ENCODE peak calls at places on chromosomes 7 and 10, in five cellular contexts. V is psoas muscle, N is gastrocnemius medialis, R is heart left ventricle, H is HFFc6. P is an unnamed sample.

GRCh38 chr10:30366829-30367228 is 17.8 kb upstream of the MTPAP start:
- DNase-seq in R (no peak), N (no peak), H (no peak), V (no peak), P (no peak)

GRCh38 chr7:27137603-27138410 is 5.7 kb downstream of the HOXA5 start:
- DNase-seq in N (no peak), R (no peak), V (no peak), H (no peak), P (no peak)

GRCh38 chr7:37826825-37827224 is 21.6 kb upstream of the NME8 start:
- DNase-seq in N (no peak), R (no peak), V (no peak), H (no peak), P (no peak)

GRCh38 chr10:102227050-102227449 is 951 bp downstream of the ELOVL3 start:
- DNase-seq in V (peak), H (peak), N (no peak), R (no peak), P (no peak)

GRCh38 chr7:92973964-92974363 is 137.6 kb upstream of the CDK6 start:
- DNase-seq in R (no peak), N (no peak), V (no peak), H (peak), P (no peak)

GRCh38 chr7:111333010-111333409 is 229.3 kb downstream of the IMMP2L start:
- DNase-seq in H (no peak), N (no peak), V (no peak), R (no peak), P (no peak)

GRCh38 chr10:44382131-44382858 is 2.6 kb downstream of the CXCL12 start:
- DNase-seq in N (no peak), H (no peak), R (peak), V (no peak), P (no peak)

GRCh38 chr10:78925800-78926319 is 142.9 kb upstream of the ZMIZ1 start:
- DNase-seq in H (peak), R (no peak), N (no peak), V (no peak), P (no peak)

GRCh38 chr7:99002146-99002826 is 124.0 kb downstream of the TRRAP start:
- DNase-seq in H (no peak), V (no peak), R (no peak), N (no peak), P (no peak)

GRCh38 chr10:4354382-4354812 is 471.6 kb upstream of the AKR1E2 start:
- DNase-seq in H (peak), R (no peak), N (no peak), V (no peak), P (no peak)

GRCh38 chr10:48468866-48469511 is 135.9 kb downstream of the ARHGAP22 start:
- DNase-seq in R (peak), H (no peak), N (no peak), V (no peak), P (no peak)

GRCh38 chr7:157710396-157710795 is 373.6 kb downstream of the DNAJB6 start:
- DNase-seq in R (no peak), V (no peak), H (no peak), N (no peak), P (no peak)

GRCh38 chr10:9501944-9502343 is 1447.5 kb downstream of the GATA3 start:
- DNase-seq in H (no peak), V (no peak), R (no peak), N (no peak), P (no peak)

GRCh38 chr10:43296320-43296719 is 29.5 kb upstream of the RASGEF1A start:
- DNase-seq in H (no peak), V (no peak), R (no peak), N (no peak), P (no peak)

GRCh38 chr10:100623541-100623940 is 87.8 kb downstream of the HIF1AN start:
- DNase-seq in N (no peak), R (no peak), H (no peak), V (no peak), P (no peak)

GRCh38 chr7:24714676-24715010 is 42.6 kb downstream of the GSDME start:
- DNase-seq in V (no peak), N (no peak), R (no peak), H (no peak), P (no peak)

GRCh38 chr10:58590152-58590551 is 77.5 kb downstream of the BICC1 start:
- DNase-seq in R (peak), H (peak), V (no peak), N (no peak), P (no peak)

GRCh38 chr7:157644946-157645345 is 308.1 kb downstream of the DNAJB6 start:
- DNase-seq in V (no peak), R (no peak), H (no peak), N (no peak), P (no peak)

GRCh38 chr7:77665161-77665560 is 31.1 kb upstream of the RSBN1L start:
- DNase-seq in V (no peak), H (no peak), R (no peak), N (no peak), P (no peak)

GRCh38 chr10:16809074-16809718 is 8.0 kb downstream of the RSU1 start:
- DNase-seq in H (peak), R (peak), V (no peak), N (no peak), P (peak)

GRCh38 chr10:5776881-5777197 is 36.4 kb downstream of the GDI2 start:
- DNase-seq in H (peak), R (no peak), V (no peak), N (peak), P (no peak)

DNA sequence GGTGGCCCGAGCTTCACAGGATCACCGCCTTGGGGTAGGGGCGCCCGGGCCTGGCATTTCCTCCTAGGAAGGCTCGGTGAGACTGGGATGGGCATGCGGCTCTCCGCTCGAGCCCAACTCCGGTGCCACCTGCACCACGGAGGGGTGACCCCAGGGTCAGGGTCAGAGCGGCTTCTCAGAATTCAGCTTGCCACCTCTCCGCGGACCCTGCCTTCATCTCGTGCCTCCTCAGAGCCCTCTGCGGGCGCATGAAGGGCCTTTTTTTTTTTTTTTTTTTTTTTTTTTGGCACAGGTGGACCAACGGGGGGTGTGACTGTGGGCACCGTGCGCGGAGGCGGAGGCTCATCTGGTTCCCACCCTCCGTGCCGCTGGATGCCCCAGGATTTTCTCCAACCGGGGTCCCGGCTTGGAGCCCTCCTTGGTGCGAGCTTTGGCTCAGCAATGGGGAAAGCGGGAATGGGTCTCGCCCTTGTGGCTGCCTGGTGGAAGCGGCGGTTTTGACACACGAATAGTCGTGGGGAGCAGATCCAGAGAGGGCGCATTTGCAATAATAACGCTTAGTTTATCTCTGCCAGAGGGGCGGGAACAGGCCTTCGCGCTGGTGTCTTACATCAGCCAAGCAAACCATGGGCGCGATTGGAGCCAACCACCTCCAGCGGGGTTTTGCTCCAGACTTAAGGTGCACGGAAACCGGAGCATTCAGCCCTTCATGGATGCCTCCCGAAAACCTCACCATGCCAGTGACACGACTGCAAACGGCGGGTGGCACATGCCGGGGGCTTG is 5.0 kb upstream of the TNRC18 start:
- DNase-seq in V (peak), H (peak), N (no peak), R (peak), P (peak)
- TF ChIP-seq CTCF in V (no peak), H (peak), N (peak), R (no peak), P (no peak)

DNA sequence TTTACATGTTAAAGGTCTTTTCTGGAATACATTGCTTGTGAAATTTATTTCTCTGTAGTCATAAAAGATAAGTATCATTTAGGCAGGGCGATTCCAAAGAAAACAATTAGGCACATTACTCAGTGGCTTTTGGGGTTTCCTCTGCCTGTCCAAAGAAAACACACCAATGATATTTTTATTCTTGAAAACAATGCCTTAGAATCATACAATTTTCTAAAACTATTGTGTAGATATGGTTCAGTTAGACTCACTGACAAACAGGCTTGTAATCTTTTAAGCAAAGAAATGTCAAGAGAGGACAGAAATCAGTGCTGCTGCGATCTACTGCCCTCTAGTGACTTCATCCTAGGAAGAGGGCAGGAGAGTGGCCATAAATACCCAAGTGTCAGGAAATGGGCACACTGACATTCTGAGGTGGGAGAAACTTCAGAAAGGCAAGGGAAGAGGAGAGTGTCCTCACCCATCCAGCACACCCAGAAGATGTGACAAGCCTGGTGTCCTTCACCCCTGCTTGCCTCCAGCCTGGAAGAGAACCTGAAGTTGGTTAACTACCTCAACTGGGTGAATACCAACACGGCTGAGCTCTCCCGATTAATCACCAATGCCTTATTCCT is 120.5 kb downstream of the GALNT11 start:
- DNase-seq in H (peak), V (no peak), R (no peak), N (no peak), P (peak)
- TF ChIP-seq CTCF in H (peak), V (peak), R (peak), N (peak), P (peak)

GRCh38 chr7:47807756-47808155 is 140.5 kb downstream of the PKD1L1 start:
- DNase-seq in R (no peak), N (no peak), H (no peak), V (no peak), P (peak)
- TF ChIP-seq CTCF in R (no peak), N (no peak), H (no peak), V (no peak), P (no peak)

GRCh38 chr7:101815826-101816488 is 1.5 kb upstream of the CUX1 start:
- DNase-seq in N (peak), R (peak), V (peak), H (peak), P (peak)

GRCh38 chr7:101813414-101814019 is 3.9 kb upstream of the CUX1 start:
- DNase-seq in R (no peak), V (no peak), H (no peak), N (no peak), P (no peak)

GRCh38 chr7:101814996-101815825 is 2.2 kb upstream of the CUX1 start:
- DNase-seq in H (no peak), V (peak), N (peak), R (peak), P (peak)

GRCh38 chr7:101812595-101812994 is 4.8 kb upstream of the CUX1 start:
- DNase-seq in N (no peak), H (no peak), R (no peak), V (no peak), P (no peak)

GRCh38 chr7:101814081-101814995 is 3.1 kb upstream of the CUX1 start:
- DNase-seq in V (peak), N (peak), H (peak), R (peak), P (peak)
- TF ChIP-seq CTCF in V (peak), N (peak), H (peak), R (peak), P (peak)

GRCh38 chr7:70570961-70571360 is 561.0 kb upstream of the GALNT17 start:
- DNase-seq in R (no peak), N (no peak), V (no peak), H (no peak), P (no peak)
- TF ChIP-seq CTCF in R (no peak), N (no peak), V (no peak), H (no peak), P (no peak)

DNA sequence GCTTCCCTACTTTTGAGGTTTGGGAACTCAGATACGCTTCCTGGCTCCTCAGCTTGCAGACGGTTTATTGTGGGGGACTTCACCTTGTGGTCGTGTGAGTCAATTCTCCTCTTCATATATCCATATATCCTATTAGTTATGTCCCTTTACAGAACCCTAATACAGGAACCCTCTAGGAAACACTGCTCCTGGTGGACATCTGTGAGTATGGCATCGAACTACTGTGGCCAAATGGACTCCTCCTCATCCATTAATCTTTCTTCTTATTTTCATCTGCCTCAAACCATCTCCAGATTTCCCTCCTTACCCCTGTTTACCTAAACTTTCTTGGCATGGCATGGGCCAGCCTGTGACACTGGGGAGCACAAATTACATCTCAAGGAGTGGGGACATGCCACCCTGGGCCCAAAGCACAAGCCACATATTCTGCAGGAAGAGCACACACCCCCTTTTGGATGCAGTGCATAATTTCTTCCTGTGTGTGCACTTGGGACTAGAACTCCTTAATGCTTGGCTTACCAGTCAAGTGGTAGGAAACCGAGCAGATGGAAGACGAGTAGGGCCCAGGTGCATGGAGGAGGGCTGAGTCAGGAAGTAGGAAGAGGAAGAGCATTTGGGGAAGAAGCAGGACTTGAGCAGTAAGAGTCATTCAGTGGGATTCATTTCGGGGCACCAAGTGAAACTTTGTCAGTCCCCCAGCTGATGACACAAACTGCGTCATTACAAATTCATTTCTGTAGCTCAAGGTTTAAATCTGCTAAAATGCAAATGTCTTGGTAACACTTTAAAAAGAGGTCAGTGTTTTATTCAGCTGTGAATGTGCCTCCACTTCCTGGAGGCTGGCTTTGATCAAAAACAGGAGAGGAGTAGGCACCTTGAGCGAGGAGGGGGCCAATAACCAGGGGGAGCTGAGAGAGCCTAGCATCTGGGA is 80.8 kb upstream of the PLXNA4 start:
- DNase-seq in N (no peak), H (peak), R (no peak), V (no peak), P (peak)
- TF ChIP-seq CTCF in N (peak), H (peak), R (peak), V (peak), P (peak)

GRCh38 chr7:128874140-128875031 is 11.7 kb downstream of the ATP6V1F start:
- DNase-seq in V (peak), H (no peak), R (no peak), N (no peak), P (no peak)

GRCh38 chr7:128873234-128873633 is 10.6 kb downstream of the ATP6V1F start:
- DNase-seq in H (no peak), R (no peak), V (peak), N (no peak), P (no peak)

GRCh38 chr7:128869944-128870285 is 7.3 kb downstream of the ATP6V1F start:
- DNase-seq in N (no peak), V (peak), H (no peak), R (no peak), P (peak)

GRCh38 chr7:128871050-128871449 is 8.4 kb downstream of the ATP6V1F start:
- DNase-seq in N (no peak), R (no peak), H (no peak), V (peak), P (no peak)

GRCh38 chr7:128872394-128872824 is 9.8 kb downstream of the ATP6V1F start:
- DNase-seq in V (peak), R (no peak), N (no peak), H (no peak), P (peak)
- TF ChIP-seq CTCF in V (no peak), R (no peak), N (no peak), H (peak), P (no peak)

GRCh38 chr7:49580000-49580399 is 193.4 kb upstream of the VWC2 start:
- DNase-seq in V (no peak), R (no peak), H (no peak), N (no peak), P (no peak)
- TF ChIP-seq CTCF in V (no peak), R (no peak), H (no peak), N (no peak), P (no peak)

GRCh38 chr10:34737772-34738169 is 77.3 kb downstream of the PARD3 start:
- DNase-seq in R (no peak), V (no peak), N (no peak), H (no peak), P (no peak)
- TF ChIP-seq CTCF in R (no peak), V (no peak), N (no peak), H (no peak), P (no peak)

P was measured in activated CD8-positive, alpha-beta T cell treated with anti-CD3 and anti-CD28 coated beads for 36 hours.